ENCODE peak calls at places on chromosomes 4 and X, in six cellular contexts. C, X, E, T, H and M are unnamed samples.
A peak's percentile ranks its signal among the peaks of the same experiment; 100 is the strongest.

GRCh38 chr4:55819634-55820033 is at the start of gene EXOC1L:
- DNase-seq in X (peak; percentile 80), T (peak; percentile 46), C (no peak), H (peak; percentile 41), E (peak; percentile 95), M (no peak)

GRCh38 chr4:172822322-172822721 is 346.3 kb upstream of the GALNT7 start:
- DNase-seq in C (no peak), X (no peak), H (no peak), T (no peak), E (no peak), M (no peak)

GRCh38 chr4:11847161-11847560 is 418.5 kb upstream of the HS3ST1 start:
- DNase-seq in X (no peak), T (no peak), E (no peak), C (no peak), H (no peak), M (no peak)

GRCh38 chr4:128715616-128716015 is 93.9 kb upstream of the JADE1 start:
- DNase-seq in C (peak; percentile 77), X (no peak), H (peak; percentile 39), E (no peak), T (no peak), M (no peak)

GRCh38 chr4:169663894-169664293 is 43.5 kb downstream of the CLCN3 start:
- DNase-seq in E (no peak), T (peak; percentile 2), C (peak; percentile 31), H (no peak), X (no peak), M (no peak)

GRCh38 chr4:89064848-89065247 is 7.9 kb upstream of the FAM13A start:
- DNase-seq in H (no peak), C (no peak), E (no peak), T (no peak), X (no peak), M (no peak)

GRCh38 chr4:74874785-74875367 is 58.0 kb upstream of the PARM1 start:
- DNase-seq in T (peak; percentile 58), C (peak; percentile 84), X (no peak), E (peak; percentile 85), H (peak; percentile 79), M (peak; percentile 27)

GRCh38 chr4:1752284-1753041 is 31.1 kb downstream of the TACC3 start:
- DNase-seq in C (peak; percentile 7), H (no peak), E (peak; percentile 40), T (no peak), X (no peak), M (no peak)

GRCh38 chr4:71206763-71207162 is 132.1 kb upstream of the SLC4A4 start:
- DNase-seq in H (no peak), C (peak; percentile 93), E (no peak), X (no peak), T (no peak), M (no peak)

GRCh38 chr4:81152839-81153713 is 61.9 kb downstream of the PRKG2 start:
- DNase-seq in C (no peak), X (no peak), T (no peak), E (no peak), H (no peak), M (no peak)

GRCh38 chr4:105896984-105897760 is 1.9 kb downstream of the NPNT start:
- DNase-seq in H (no peak), E (no peak), T (no peak), C (no peak), X (no peak), M (no peak)

GRCh38 chr4:135243960-135244561 is 1042.5 kb upstream of the PABPC4L start:
- DNase-seq in X (no peak), C (peak; percentile 70), H (peak; percentile 67), T (no peak), E (peak; percentile 37), M (no peak)

GRCh38 chr4:155675709-155676429 is 9.2 kb downstream of the GUCY1A1 start:
- DNase-seq in E (peak; percentile 65), X (no peak), C (no peak), H (peak; percentile 50), T (peak; percentile 33), M (peak; percentile 33)

GRCh38 chr4:148344382-148344781 is 97.8 kb downstream of the NR3C2 start:
- DNase-seq in T (no peak), C (no peak), X (no peak), H (no peak), E (no peak), M (no peak)

GRCh38 chr4:175253184-175253902 is 335.2 kb downstream of the ADAM29 start:
- DNase-seq in X (no peak), E (peak; percentile 37), H (peak; percentile 3), T (no peak), C (no peak), M (peak; percentile 42)

GRCh38 chr4:85952518-85952917 is 407.3 kb downstream of the MAPK10 start:
- DNase-seq in X (no peak), T (no peak), E (no peak), C (peak; percentile 58), H (peak; percentile 61), M (peak; percentile 23)

GRCh38 chrX:103910371-103910770 is 52.1 kb upstream of the TMSB15B start:
- DNase-seq in H (no peak), T (no peak), E (no peak), X (no peak), C (no peak), M (no peak)

GRCh38 chrX:101483705-101484104 is 1.6 kb upstream of the ARMCX4 start:
- DNase-seq in E (peak; percentile 25), T (no peak), H (no peak), C (no peak), X (no peak), M (no peak)

GRCh38 chrX:106404512-106404911 is 207.3 kb upstream of the RADX start:
- DNase-seq in T (no peak), E (peak; percentile 18), H (no peak), X (no peak), C (no peak), M (peak; percentile 21)

GRCh38 chr4:10151182-10151581 is 34.6 kb upstream of the WDR1 start:
- DNase-seq in C (no peak), X (no peak), H (no peak), T (no peak), E (no peak), M (no peak)

GRCh38 chr4:8238515-8239053 is 31.0 kb upstream of the HTRA3 start:
- DNase-seq in C (no peak), E (peak; percentile 63), X (peak; percentile 83), T (peak; percentile 26), H (no peak), M (peak; percentile 19)

GRCh38 chrX:149493567-149494562 is 11.2 kb downstream of the IDS start:
- DNase-seq in T (no peak), H (peak; percentile 30), E (peak; percentile 51), X (no peak), C (no peak), M (no peak)

GRCh38 chr4:7842384-7843279 is 97.0 kb downstream of the AFAP1 start:
- DNase-seq in T (no peak), H (peak; percentile 99), C (peak; percentile 99), X (no peak), E (peak; percentile 94), M (peak; percentile 92)

GRCh38 chr4:7980036-7980435 is 40.4 kb upstream of the AFAP1 start:
- DNase-seq in E (no peak), H (no peak), C (peak; percentile 71), T (no peak), X (no peak), M (no peak)

GRCh38 chr4:89837385-89837995 is 529 bp upstream of the SNCA start:
- DNase-seq in C (peak; percentile 16), H (peak; percentile 86), E (peak; percentile 72), X (no peak), T (peak; percentile 79), M (no peak)

GRCh38 chrX:63743596-63743995 is 41.4 kb downstream of the ARHGEF9 start:
- DNase-seq in H (no peak), T (no peak), C (no peak), X (no peak), E (no peak), M (no peak)

GRCh38 chr4:176988226-176988625 is 195.5 kb upstream of the VEGFC start:
- DNase-seq in C (peak; percentile 99), T (no peak), X (no peak), H (peak; percentile 95), E (peak; percentile 13), M (no peak)

GRCh38 chrX:134868766-134869495 is 121.9 kb upstream of the SMIM10 start:
- DNase-seq in C (peak; percentile 96), E (no peak), X (no peak), T (no peak), H (peak; percentile 91), M (no peak)

GRCh38 chrX:56130436-56130835 is 101.7 kb upstream of the KLF8 start:
- DNase-seq in H (no peak), C (no peak), E (no peak), T (no peak), X (no peak), M (no peak)
- H3K79me1 ChIP-seq in H (no peaks in the 10 kb centered on the region), C (no peaks in the 10 kb centered on the region), E (no peaks in the 10 kb centered on the region), T (no peaks in the 10 kb centered on the region), X (no peaks in the 10 kb centered on the region), M (no peaks in the 10 kb centered on the region)

DNA sequence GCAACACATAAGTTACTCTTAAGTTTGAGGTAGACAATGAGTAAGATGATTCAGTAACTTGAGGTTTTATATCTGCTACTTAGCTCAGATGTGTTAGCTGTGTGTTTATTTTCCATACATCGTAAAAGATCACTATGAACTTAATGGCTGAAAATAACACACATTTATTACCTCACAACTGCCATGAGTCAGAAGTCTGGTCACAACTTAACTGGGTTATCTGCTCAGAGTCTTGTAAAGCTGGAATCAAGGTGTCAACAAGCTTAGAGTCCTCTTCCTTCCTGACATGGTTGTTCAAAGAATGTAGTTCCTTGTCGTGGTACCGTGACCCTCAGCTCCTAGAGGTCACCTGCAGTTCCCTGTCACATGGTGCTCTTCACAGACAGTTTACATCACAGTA is 204.9 kb upstream of the MAGEB2 start:
- DNase-seq in H (peak; percentile 8), X (no peak), C (peak; percentile 21), E (no peak), T (no peak), M (no peak)
- H3K79me1 ChIP-seq in H (no peaks in the 10 kb centered on the region), X (no peaks in the 10 kb centered on the region), C (no peaks in the 10 kb centered on the region), E (no peaks in the 10 kb centered on the region), T (no peaks in the 10 kb centered on the region), M (no peaks in the 10 kb centered on the region)

GRCh38 chrX:147757750-147758149 is 154.0 kb upstream of the FMR1 start:
- DNase-seq in X (no peak), H (no peak), C (no peak), T (no peak), E (no peak), M (no peak)

GRCh38 chrX:147763131-147763530 is 148.6 kb upstream of the FMR1 start:
- DNase-seq in H (no peak), E (no peak), X (no peak), C (no peak), T (no peak), M (no peak)
- H3K79me1 ChIP-seq in H (no peaks in the 10 kb centered on the region), E (no peaks in the 10 kb centered on the region), X (no peaks in the 10 kb centered on the region), C (no peaks in the 10 kb centered on the region), T (no peaks in the 10 kb centered on the region), M (no peaks in the 10 kb centered on the region)

GRCh38 chrX:18887821-18888205 is 96.1 kb downstream of the PHKA2 start:
- DNase-seq in T (no peak), E (no peak), C (no peak), H (no peak), X (no peak), M (no peak)

GRCh38 chrX:18888281-18888680 is 95.6 kb downstream of the PHKA2 start:
- DNase-seq in H (no peak), C (no peak), X (no peak), T (no peak), E (no peak), M (no peak)

GRCh38 chrX:18890724-18891560 is 93.0 kb downstream of the PHKA2 start:
- DNase-seq in E (no peak), X (no peak), H (no peak), C (no peak), T (no peak), M (no peak)

GRCh38 chrX:18889982-18890381 is 93.9 kb downstream of the PHKA2 start:
- DNase-seq in X (no peak), E (no peak), C (no peak), T (no peak), H (no peak), M (no peak)

GRCh38 chrX:18889346-18889745 is 94.6 kb downstream of the PHKA2 start:
- DNase-seq in H (no peak), C (no peak), X (no peak), E (no peak), T (no peak), M (no peak)
- H3K79me1 ChIP-seq in H (no peaks in the 10 kb centered on the region), C (no peaks in the 10 kb centered on the region), X (no peaks in the 10 kb centered on the region), E (no peaks in the 10 kb centered on the region), T (peaks cover 2% of the 10 kb centered on the region), M (peaks cover 9% of the 10 kb centered on the region)